ENCODE peak calls at places on chromosome 1, in ten cellular contexts. V is left ventricle myocardium inferior; W is cardiac muscle cell; M is cardiac fibroblast; H is ELR; F is stimulated activated CD4-positive, alpha-beta T cell treated with anti-CD3 and anti-CD28 coated beads, TNF-alpha, amount 100 ng/mL, for 1 hour; K is G401; R is foreskin fibroblast; Q is activated T-helper 1 cell treated with anti-CD3 and anti-CD28 coated beads, Interleukin-12 subunit alpha, Interleukin-12 subunit beta, Interleukin-2, Interleukin-4 antibody, amounts not matched to agents 30 ng/mL and 10 ng/mL and 1 ng/mL, durations not matched to agents 14 hours and 24 hours and 36 hours; U is iPS-NIHi11. P is an unnamed sample.

GRCh38 chr1:109282497-109282951 is 421 bp downstream of the PSRC1 start:
- DNase-seq in U (peak), K (no peak), F (no peak), H (no peak), M (no peak), R (no peak), Q (no peak), V (no peak), W (no peak), P (peak)

GRCh38 chr1:5718716-5719632 is 273.3 kb downstream of the NPHP4 start:
- DNase-seq in U (no peak), H (no peak), M (no peak), F (no peak), Q (no peak), W (no peak), K (no peak), R (no peak), V (no peak), P (peak)

GRCh38 chr1:205054013-205054412 is 11.0 kb downstream of the CNTN2 start:
- DNase-seq in H (no peak), Q (no peak), F (no peak), R (no peak), W (no peak), U (peak), K (no peak), V (no peak), M (no peak), P (peak)

GRCh38 chr1:119873166-119874025 is 22.9 kb downstream of the ADAM30 start:
- DNase-seq in H (peak), W (peak), M (peak), K (no peak), R (peak), F (no peak), U (no peak), V (no peak), Q (no peak), P (no peak)

GRCh38 chr1:63817152-63817667 is 43.4 kb downstream of the ROR1 start:
- DNase-seq in K (peak), M (peak), W (peak), V (no peak), U (no peak), R (no peak), H (no peak), Q (no peak), F (no peak), P (no peak)

GRCh38 chr1:167447521-167448136 is 70.7 kb downstream of the CD247 start:
- DNase-seq in R (no peak), U (no peak), H (peak), F (no peak), W (no peak), M (no peak), Q (peak), V (no peak), K (peak), P (no peak)

GRCh38 chr1:219460561-219461511 is 152.1 kb downstream of the ZC3H11B start:
- DNase-seq in Q (no peak), V (no peak), R (peak), W (no peak), H (peak), K (no peak), M (no peak), U (no peak), F (no peak), P (no peak)

GRCh38 chr1:228090613-228091081 is 8.1 kb downstream of the ARF1 start:
- DNase-seq in R (peak), U (no peak), K (no peak), W (peak), Q (no peak), F (no peak), M (peak), V (no peak), H (peak), P (no peak)

GRCh38 chr1:205171369-205171768 is 40.1 kb downstream of the DSTYK start:
- DNase-seq in V (no peak), K (no peak), F (no peak), M (no peak), Q (no peak), W (no peak), R (no peak), U (no peak), H (no peak), P (no peak)

GRCh38 chr1:237891979-237892378 is 1.3 kb upstream of the ZP4 start:
- DNase-seq in F (no peak), U (no peak), M (no peak), V (no peak), W (no peak), K (no peak), Q (no peak), H (peak), R (no peak), P (no peak)

GRCh38 chr1:209513226-209513625 is 70.3 kb upstream of the CAMK1G start:
- DNase-seq in H (peak), K (peak), F (no peak), V (no peak), M (peak), W (peak), Q (no peak), R (peak), U (peak), P (peak)

GRCh38 chr1:202170726-202171125 is 10.3 kb upstream of the PTPN7 start:
- DNase-seq in U (no peak), W (no peak), K (no peak), M (no peak), R (no peak), F (no peak), H (no peak), Q (no peak), V (no peak), P (no peak)

GRCh38 chr1:162404550-162405160 is 7.3 kb downstream of the SH2D1B start:
- DNase-seq in M (peak), R (peak), U (no peak), Q (no peak), K (no peak), H (peak), F (no peak), W (peak), V (no peak), P (no peak)

GRCh38 chr1:178485467-178486098 is 11.2 kb downstream of the CLEC20A start:
- DNase-seq in F (no peak), V (no peak), Q (no peak), R (no peak), H (no peak), W (peak), M (no peak), U (no peak), K (no peak), P (no peak)

GRCh38 chr1:222798111-222798510 is 16.7 kb upstream of the DISP1 start:
- DNase-seq in W (peak), R (no peak), K (no peak), F (no peak), H (peak), V (no peak), U (peak), M (peak), Q (no peak), P (no peak)

GRCh38 chr1:45669379-45669778 is 17.0 kb downstream of the GPBP1L1 start:
- DNase-seq in K (no peak), W (no peak), R (no peak), V (no peak), H (no peak), Q (no peak), F (no peak), M (no peak), U (no peak), P (no peak)

GRCh38 chr1:97668945-97669344 is 251.9 kb downstream of the DPYD start:
- DNase-seq in M (peak), F (no peak), H (peak), Q (no peak), R (peak), V (no peak), U (no peak), K (no peak), W (peak), P (no peak)

GRCh38 chr1:36203554-36204346 is 20.5 kb upstream of the THRAP3 start:
- DNase-seq in K (no peak), R (peak), W (peak), H (no peak), V (peak), U (no peak), F (no peak), M (peak), Q (no peak), P (peak)

GRCh38 chr1:218674280-218674773 is 329.2 kb downstream of the TGFB2 start:
- DNase-seq in H (peak), R (peak), W (peak), Q (no peak), V (peak), K (no peak), M (peak), F (no peak), U (peak), P (peak)

GRCh38 chr1:5988596-5989285 is 3.5 kb downstream of the NPHP4 start:
- DNase-seq in Q (no peak), K (no peak), W (no peak), U (no peak), M (no peak), V (no peak), R (no peak), F (no peak), H (no peak), P (no peak)

GRCh38 chr1:162951553-162952315 is 90.8 kb upstream of the CCDC190 start:
- DNase-seq in R (peak), W (peak), F (no peak), M (peak), K (no peak), V (no peak), H (peak), Q (no peak), U (no peak), P (no peak)

GRCh38 chr1:228307218-228308023 is 99.2 kb downstream of the TRIM11 start:
- DNase-seq in H (no peak), U (no peak), W (no peak), M (no peak), Q (no peak), V (peak), F (no peak), K (no peak), R (no peak), P (peak)

GRCh38 chr1:28456078-28456477 is 49.8 kb upstream of the RCC1 start:
- DNase-seq in K (no peak), Q (peak), V (no peak), R (peak), H (peak), F (no peak), W (peak), M (peak), U (no peak), P (no peak)

GRCh38 chr1:192066202-192066601 is 92.1 kb upstream of the RGS18 start:
- DNase-seq in R (no peak), K (no peak), V (no peak), F (no peak), Q (no peak), M (no peak), W (peak), U (no peak), H (peak), P (no peak)

GRCh38 chr1:31183927-31184554 is 55.6 kb downstream of the NKAIN1 start:
- DNase-seq in R (peak), W (peak), H (peak), U (peak), M (peak), K (peak), F (no peak), Q (peak), V (no peak), P (peak)

GRCh38 chr1:6475381-6476133 is 9.6 kb upstream of the TNFRSF25 start:
- DNase-seq in V (peak), H (peak), F (peak), U (peak), M (no peak), R (no peak), Q (peak), W (no peak), K (peak), P (peak)

GRCh38 chr1:9238134-9238533 is 3.6 kb downstream of the H6PD start:
- DNase-seq in K (no peak), Q (no peak), V (no peak), H (no peak), W (no peak), F (no peak), M (no peak), U (no peak), R (no peak), P (no peak)

GRCh38 chr1:32962248-32962896 is 2.2 kb downstream of the RNF19B start:
- DNase-seq in M (no peak), H (peak), R (no peak), V (no peak), U (no peak), K (no peak), W (no peak), F (no peak), Q (no peak), P (no peak)

GRCh38 chr1:32998997-32999396 is 34.4 kb upstream of the RNF19B start:
- DNase-seq in M (peak), R (no peak), F (no peak), V (peak), Q (no peak), W (peak), H (no peak), U (no peak), K (no peak), P (no peak)

GRCh38 chr1:171817511-171818265 is 23.6 kb upstream of the DNM3 start:
- DNase-seq in F (no peak), Q (peak), H (peak), K (peak), U (peak), V (no peak), W (peak), M (peak), R (peak), P (peak)

GRCh38 chr1:88394958-88395357 is 289.1 kb upstream of the PKN2 start:
- DNase-seq in M (no peak), H (no peak), R (no peak), F (no peak), W (no peak), K (no peak), Q (no peak), U (no peak), V (no peak), P (peak)

P was measured in H7.